ENCODE peak calls at places on chromosome 20, in five cellular contexts. One of them, this sample, is unnamed.

GRCh38 chr20:58131581-58132142 is 96.8 kb downstream of the ANKRD60 start:
- DNase-seq in cardiac septum: peak
- DNase-seq in NCI-H2081: peak
- DNase-seq in iris pigment epithelial cell: peak
- DNase-seq in LHCN-M2: peak
- DNase-seq in this sample: no peak

GRCh38 chr20:61130156-61130555 is 121.9 kb upstream of the CDH4 start:
- DNase-seq in LHCN-M2: no peak
- DNase-seq in NCI-H2081: no peak
- DNase-seq in cardiac septum: peak
- DNase-seq in iris pigment epithelial cell: no peak
- DNase-seq in this sample: no peak

GRCh38 chr20:50434653-50435396 is 75.4 kb upstream of the PTPN1 start:
- DNase-seq in cardiac septum: no peak
- DNase-seq in iris pigment epithelial cell: peak
- DNase-seq in NCI-H2081: no peak
- DNase-seq in LHCN-M2: peak
- DNase-seq in this sample: no peak

GRCh38 chr20:31496761-31497295 is 17.4 kb upstream of the HM13 start:
- DNase-seq in LHCN-M2: peak
- DNase-seq in NCI-H2081: no peak
- DNase-seq in iris pigment epithelial cell: no peak
- DNase-seq in cardiac septum: peak
- DNase-seq in this sample: no peak

GRCh38 chr20:55437778-55438417 is 567.4 kb downstream of the CBLN4 start:
- DNase-seq in iris pigment epithelial cell: no peak
- DNase-seq in LHCN-M2: no peak
- DNase-seq in NCI-H2081: peak
- DNase-seq in cardiac septum: no peak
- DNase-seq in this sample: no peak

GRCh38 chr20:41030536-41031242 is 2.1 kb downstream of the TOP1 start:
- DNase-seq in LHCN-M2: peak
- DNase-seq in cardiac septum: no peak
- DNase-seq in iris pigment epithelial cell: peak
- DNase-seq in NCI-H2081: peak
- DNase-seq in this sample: no peak

GRCh38 chr20:21510414-21510971 is 3.4 kb downstream of the NKX2-2 start:
- DNase-seq in NCI-H2081: no peak
- DNase-seq in LHCN-M2: no peak
- DNase-seq in cardiac septum: no peak
- DNase-seq in iris pigment epithelial cell: no peak
- DNase-seq in this sample: no peak

GRCh38 chr20:20393770-20394169 is 25.9 kb downstream of the INSM1 start:
- DNase-seq in NCI-H2081: no peak
- DNase-seq in cardiac septum: no peak
- DNase-seq in LHCN-M2: no peak
- DNase-seq in iris pigment epithelial cell: no peak
- DNase-seq in this sample: no peak

GRCh38 chr20:44856847-44857448 is 28.6 kb upstream of the YWHAB start:
- DNase-seq in cardiac septum: no peak
- DNase-seq in iris pigment epithelial cell: no peak
- DNase-seq in NCI-H2081: no peak
- DNase-seq in LHCN-M2: no peak
- DNase-seq in this sample: no peak

This sample was measured in G401.